ENCODE peak calls at places on chromosomes 11 and 22, in five cellular contexts. A is WERI-Rb-1, X is mammary epithelial cell, B is pancreas, P is A549. M is an unnamed sample.

GRCh38 chr22:37657590-37658132 is 862 bp upstream of the PDXP start:
- DNase-seq in A (no peak), P (no peak), B (no peak), X (peak), M (no peak)

GRCh38 chr22:42895541-42895981 is 38.5 kb upstream of the ARFGAP3 start:
- DNase-seq in A (no peak), X (no peak), B (no peak), P (no peak), M (no peak)

GRCh38 chr11:34111722-34112270 is 6.4 kb downstream of the NAT10 start:
- DNase-seq in A (no peak), P (no peak), B (no peak), X (no peak), M (no peak)

GRCh38 chr11:105130189-105130813 is 9.3 kb downstream of the CARD18 start:
- DNase-seq in B (no peak), X (peak), P (no peak), A (no peak), M (no peak)

GRCh38 chr11:117179048-117179999 is 781 bp downstream of the SIDT2 start:
- DNase-seq in A (no peak), P (no peak), X (peak), B (peak), M (peak)

GRCh38 chr11:105192115-105192514 is 52.5 kb upstream of the CARD18 start:
- DNase-seq in B (no peak), X (no peak), A (no peak), P (no peak), M (no peak)

GRCh38 chr11:86869966-86870570 is 69.7 kb downstream of the PRSS23 start:
- DNase-seq in P (peak), X (peak), B (peak), A (peak), M (peak)

GRCh38 chr11:14973621-14974020 is 1.5 kb upstream of the CALCA start:
- DNase-seq in B (no peak), X (no peak), P (no peak), A (no peak), M (no peak)

GRCh38 chr22:24953294-24954113 is 988 bp downstream of the KIAA1671 start:
- DNase-seq in A (peak), B (peak), X (no peak), P (no peak), M (peak)

GRCh38 chr11:70696076-70696475 is 297.7 kb downstream of the CTTN start:
- DNase-seq in A (no peak), B (peak), P (no peak), X (no peak), M (no peak)

GRCh38 chr22:22692707-22693530 is 48.5 kb downstream of the GGTLC2 start:
- DNase-seq in X (peak), P (peak), B (peak), A (peak), M (peak)

GRCh38 chr11:66297610-66298009 is 5.9 kb downstream of the TMEM151A start:
- DNase-seq in A (no peak), P (no peak), X (no peak), B (no peak), M (no peak)

GRCh38 chr22:29184886-29185575 is 20.7 kb upstream of the EMID1 start:
- DNase-seq in B (no peak), A (no peak), X (no peak), P (no peak), M (no peak)

GRCh38 chr11:46278387-46279173 is 1.1 kb downstream of the CREB3L1 start:
- DNase-seq in X (no peak), A (peak), B (peak), P (no peak), M (peak)

GRCh38 chr11:64743591-64744543 is at the start of gene RASGRP2:
- DNase-seq in X (no peak), B (peak), P (peak), A (peak), M (peak)

GRCh38 chr11:12942157-12942556 is 67.0 kb upstream of the RASSF10 start:
- DNase-seq in X (no peak), B (no peak), P (no peak), A (no peak), M (no peak)

GRCh38 chr22:20799449-20799848 is 25.5 kb downstream of the SERPIND1 start:
- DNase-seq in P (no peak), X (peak), B (no peak), A (no peak), M (no peak)

GRCh38 chr11:78576549-78577097 is 2.0 kb upstream of the NARS2 start:
- DNase-seq in A (no peak), X (no peak), B (no peak), P (no peak), M (no peak)

GRCh38 chr11:75024764-75025211 is 36.1 kb downstream of the NEU3 start:
- DNase-seq in B (no peak), X (no peak), P (no peak), A (no peak), M (no peak)

GRCh38 chr22:24023204-24023789 is 12.2 kb downstream of the CABIN1 start:
- DNase-seq in P (no peak), X (no peak), A (no peak), B (no peak), M (no peak)

GRCh38 chr11:67034350-67034749 is 11.4 kb downstream of the SYT12 start:
- DNase-seq in A (no peak), X (no peak), B (no peak), P (no peak), M (no peak)

GRCh38 chr11:40388097-40388818 is 1071.2 kb downstream of the LRRC4C start:
- DNase-seq in B (no peak), X (no peak), A (no peak), P (no peak), M (no peak)

GRCh38 chr11:96272542-96273306 is 70.3 kb downstream of the MAML2 start:
- DNase-seq in B (peak), A (no peak), P (peak), X (peak), M (no peak)

GRCh38 chr22:44316393-44317162 is 3.8 kb upstream of the SHISAL1 start:
- DNase-seq in B (no peak), X (no peak), A (no peak), P (no peak), M (no peak)

GRCh38 chr22:43832393-43833265 is 20.5 kb upstream of the EFCAB6 start:
- DNase-seq in P (no peak), X (no peak), B (no peak), A (no peak), M (no peak)

GRCh38 chr11:40316171-40316570 is 1143.3 kb downstream of the LRRC4C start:
- DNase-seq in A (no peak), X (no peak), B (no peak), P (no peak), M (no peak)

GRCh38 chr11:34154059-34154875 is 48.8 kb downstream of the NAT10 start:
- DNase-seq in B (no peak), X (no peak), A (no peak), P (no peak), M (no peak)

GRCh38 chr11:62909107-62909894 is 11.9 kb downstream of the CHRM1 start:
- DNase-seq in B (peak), P (peak), A (peak), X (peak), M (peak)

GRCh38 chr22:42316988-42317387 is 46.5 kb upstream of the TCF20 start:
- DNase-seq in B (no peak), P (no peak), A (no peak), X (peak), M (no peak)

GRCh38 chr22:22380098-22381030 is 128.2 kb downstream of the ZNF280B start:
- DNase-seq in B (no peak), P (no peak), X (no peak), A (peak), M (no peak)

GRCh38 chr22:20638143-20638870 is 130.9 kb downstream of the MED15 start:
- DNase-seq in B (no peak), A (no peak), P (no peak), X (no peak), M (peak)

GRCh38 chr11:32231909-32232493 is 141.1 kb downstream of the RCN1 start:
- DNase-seq in A (peak), P (peak), B (no peak), X (peak), M (peak)

GRCh38 chr22:29225422-29226090 is 19.9 kb downstream of the EMID1 start:
- DNase-seq in A (no peak), B (peak), X (no peak), P (no peak), M (peak)

DNA sequence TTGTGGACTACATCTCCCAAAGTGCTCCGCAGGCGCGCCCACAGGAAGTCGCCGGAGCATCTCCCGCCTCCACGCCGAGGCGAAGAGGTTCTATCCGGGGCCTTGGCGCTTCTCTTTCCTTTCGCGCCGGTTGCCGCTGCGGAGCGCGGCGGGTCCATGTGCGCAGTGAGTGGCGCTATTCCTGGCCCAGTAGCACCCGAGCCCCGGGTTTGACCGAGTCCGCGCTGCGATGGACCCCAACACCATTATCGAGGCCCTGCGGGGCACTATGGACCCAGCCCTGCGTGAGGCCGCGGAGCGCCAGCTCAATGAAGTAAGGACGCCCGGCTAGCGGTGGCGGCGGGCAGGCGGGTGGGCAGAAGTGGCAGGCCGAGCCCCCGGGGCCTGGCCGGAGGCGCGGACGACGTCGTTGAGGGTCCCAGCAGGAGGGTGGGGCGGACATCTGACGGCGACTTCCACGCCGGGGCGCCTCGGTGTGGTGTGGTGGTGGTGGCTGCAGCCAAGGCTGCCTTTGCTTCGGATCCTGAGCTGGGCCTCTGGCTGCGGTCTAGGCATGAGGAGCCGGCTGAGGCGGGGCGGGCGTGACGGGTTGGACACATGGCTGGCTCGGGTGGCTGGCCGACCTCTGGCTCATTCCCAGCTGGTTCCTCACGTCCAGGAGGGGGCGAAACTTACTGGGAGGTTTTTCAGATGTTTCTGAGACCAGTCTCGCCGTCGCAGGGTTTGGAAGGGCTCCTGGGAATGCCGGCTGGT is at the start of gene IPO7:
- DNase-seq in X (peak), P (peak), A (peak), B (peak), M (peak)
- TF ChIP-seq CTCF in X (peak), P (peak), A (peak), B (no peak), M (peak)

GRCh38 chr11:10650630-10651029 is 42.9 kb downstream of the IRAG1 start:
- DNase-seq in B (no peak), P (no peak), X (no peak), A (no peak), M (no peak)

GRCh38 chr11:10650166-10650565 is 43.4 kb downstream of the IRAG1 start:
- DNase-seq in A (no peak), P (no peak), X (no peak), B (no peak), M (no peak)

GRCh38 chr11:10654211-10655150 is 39.1 kb downstream of the IRAG1 start:
- DNase-seq in B (peak), X (peak), P (peak), A (peak), M (no peak)

GRCh38 chr11:10653242-10653641 is 40.3 kb downstream of the IRAG1 start:
- DNase-seq in X (no peak), B (no peak), P (no peak), A (no peak), M (no peak)

DNA sequence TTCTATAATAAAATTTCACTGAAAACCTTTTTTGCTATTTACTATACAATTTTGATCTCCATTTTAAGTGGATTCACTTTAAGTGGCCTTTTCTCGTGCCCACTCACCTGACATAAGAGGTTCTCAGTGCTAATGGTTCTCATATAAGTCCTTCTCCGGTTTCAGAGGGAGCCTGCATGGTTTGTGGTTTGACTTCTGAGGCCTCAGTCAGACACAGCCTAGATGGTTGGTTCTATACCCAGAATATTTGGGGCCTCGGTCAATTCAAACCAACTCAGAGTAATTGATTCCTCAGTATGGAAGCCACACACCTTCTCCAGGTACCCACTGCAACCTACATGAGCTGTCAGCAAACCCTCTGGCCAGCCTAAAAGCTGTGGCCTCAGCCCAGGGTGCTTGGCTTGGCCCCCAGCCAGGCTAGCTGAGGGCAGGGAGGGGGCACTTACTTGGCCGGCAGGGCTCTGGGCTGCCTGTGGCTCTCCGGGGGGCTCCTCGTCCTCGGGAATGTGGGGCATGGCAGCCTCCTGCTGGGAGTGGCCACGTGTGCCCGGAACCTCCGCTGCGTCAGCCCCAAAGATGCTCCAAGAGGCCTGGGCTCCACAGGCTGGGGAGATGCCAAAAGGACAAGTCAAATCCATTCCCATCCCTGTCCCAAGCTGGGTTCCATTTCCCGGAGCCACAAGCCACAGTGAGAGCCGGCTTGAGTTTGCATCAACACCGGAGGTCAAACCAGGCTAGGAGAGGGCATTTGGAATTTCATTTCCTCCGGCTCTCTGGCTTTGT is 41.8 kb downstream of the IRAG1 start:
- DNase-seq in B (no peak), P (no peak), X (no peak), A (no peak), M (no peak)
- H3K27ac ChIP-seq in B (no peak), P (no peak), X (no peak), A (no peak), M (peak)

DNA sequence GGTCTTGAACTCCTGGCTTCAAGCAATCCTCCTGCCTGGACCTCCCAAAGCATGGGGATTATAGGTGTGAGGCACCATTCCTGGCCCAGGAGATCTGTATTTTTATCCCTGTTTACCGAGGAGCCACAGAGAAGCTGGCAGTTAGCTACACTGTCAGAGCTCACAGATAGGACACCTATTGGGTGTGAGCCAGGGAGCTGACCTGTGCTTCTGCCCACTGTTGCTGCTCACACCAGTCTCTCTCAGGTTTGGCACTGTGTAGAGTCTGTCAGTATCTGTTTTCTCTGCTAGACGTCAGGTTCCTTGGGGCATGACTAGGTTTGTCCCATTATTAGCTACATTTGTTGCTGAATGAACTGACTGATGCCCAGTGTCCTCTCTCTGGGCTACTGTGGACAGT is 17.5 kb downstream of the PPP6R2 start:
- DNase-seq in B (no peak), X (no peak), P (no peak), A (no peak), M (peak)
- TF ChIP-seq CTCF in B (no peak), X (no peak), P (no peak), A (no peak), M (no peak)

DNA sequence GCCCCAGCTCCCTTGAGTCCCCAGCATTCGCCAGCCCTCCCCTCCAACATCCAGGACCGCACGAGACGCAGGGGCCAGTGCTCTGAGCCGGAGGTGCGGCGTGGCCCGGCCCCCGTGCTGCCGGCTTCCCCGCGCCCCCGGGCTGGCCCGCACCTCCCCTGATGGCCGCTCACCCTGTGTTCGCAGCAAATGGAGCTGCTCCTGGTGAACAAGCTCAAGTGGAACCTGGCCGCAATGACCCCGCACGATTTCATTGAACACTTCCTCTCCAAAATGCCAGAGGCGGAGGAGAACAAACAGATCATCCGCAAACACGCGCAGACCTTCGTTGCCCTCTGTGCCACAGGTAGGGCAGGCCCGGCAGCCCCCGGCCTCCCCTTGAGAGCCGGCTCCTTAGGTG is 2.7 kb downstream of the CCND1 start:
- DNase-seq in P (no peak), A (no peak), B (no peak), X (no peak), M (no peak)
- H3K27ac ChIP-seq in P (peak), A (no peak), B (peak), X (no peak), M (no peak)

DNA sequence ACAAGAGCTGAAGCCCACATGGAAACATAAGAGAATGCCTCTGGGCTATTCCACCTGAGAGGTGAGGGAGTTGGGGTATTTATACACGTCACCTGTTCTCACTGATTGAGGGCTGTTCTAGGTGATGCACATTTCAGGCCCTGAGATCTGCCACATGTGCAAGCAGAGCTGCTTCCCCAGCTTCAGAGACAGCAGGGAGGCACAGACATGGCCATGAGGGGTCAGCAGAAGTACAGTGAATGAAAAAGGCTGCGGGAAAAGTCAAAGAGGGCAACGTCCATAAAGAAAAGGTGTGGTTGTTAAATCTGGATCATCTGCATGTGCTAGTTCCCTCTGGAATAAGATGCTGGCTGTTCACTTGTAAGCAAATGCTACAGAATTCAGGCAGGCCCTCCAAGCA is 75.4 kb downstream of the GAB4 start:
- DNase-seq in B (no peak), P (peak), A (no peak), X (peak), M (no peak)
- TF ChIP-seq CTCF in B (no peak), P (no peak), A (no peak), X (peak), M (no peak)